ENCODE peak calls at places on chromosomes 6 and 20, in ten cellular contexts. M, F, W, Y, U, Z, C, A, X and G are unnamed samples.

GRCh38 chr6:12033770-12034169 is 21.7 kb downstream of the HIVEP1 start:
- DNase-seq in Z (no peak), U (no peak), Y (no peak), F (no peak), X (no peak), C (no peak), W (no peak), A (no peak), M (no peak), G (peak; percentile 26)

GRCh38 chr6:56292505-56293181 is 45.3 kb upstream of the COL21A1 start:
- DNase-seq in X (no peak), M (peak; percentile 76), C (no peak), U (no peak), W (no peak), Z (peak; percentile 9), A (no peak), Y (no peak), F (peak; percentile 35), G (peak; percentile 40)

GRCh38 chr6:82385961-82386360 is 22.3 kb downstream of the TPBG start:
- DNase-seq in F (no peak), Z (no peak), W (no peak), U (no peak), A (no peak), X (no peak), M (no peak), C (no peak), Y (no peak), G (peak; percentile 50)

GRCh38 chr20:40562031-40562430 is 127.0 kb downstream of the MAFB start:
- DNase-seq in X (peak; percentile 35), C (no peak), A (peak; percentile 82), W (no peak), F (peak; percentile 49), Y (no peak), Z (peak; percentile 19), U (no peak), M (no peak), G (peak; percentile 63)

GRCh38 chr6:144349690-144350132 is 64.6 kb downstream of the UTRN start:
- DNase-seq in A (no peak), X (no peak), Z (no peak), Y (no peak), M (no peak), C (no peak), F (peak; percentile 27), U (no peak), W (no peak), G (peak; percentile 77)

GRCh38 chr6:22025468-22026159 is 271.2 kb downstream of the PRL start:
- DNase-seq in F (peak; percentile 62), W (no peak), Y (peak; percentile 29), U (no peak), Z (no peak), M (peak; percentile 21), C (no peak), A (no peak), X (no peak), G (no peak)

GRCh38 chr6:105302617-105303128 is 100.2 kb downstream of the PREP start:
- DNase-seq in X (no peak), F (no peak), U (no peak), W (no peak), A (no peak), C (no peak), Z (no peak), Y (no peak), M (no peak), G (no peak)

GRCh38 chr6:35973670-35974222 is 50.7 kb downstream of the SLC26A8 start:
- DNase-seq in Y (no peak), X (no peak), U (peak; percentile 47), A (no peak), C (no peak), F (peak; percentile 22), M (no peak), W (no peak), Z (peak; percentile 41), G (peak; percentile 62)

GRCh38 chr6:37486440-37486839 is 13.3 kb downstream of the CCDC167 start:
- DNase-seq in C (peak; percentile 15), Y (no peak), F (no peak), X (no peak), U (no peak), W (no peak), M (no peak), A (no peak), Z (no peak), G (no peak)

GRCh38 chr6:168037856-168038255 is 40.4 kb downstream of the KIF25 start:
- DNase-seq in X (no peak), C (no peak), Y (no peak), F (no peak), M (no peak), U (no peak), A (no peak), W (no peak), Z (no peak), G (peak; percentile 69)

GRCh38 chr6:7561153-7561964 is 19.9 kb downstream of the DSP start:
- DNase-seq in F (no peak), M (peak; percentile 50), U (peak; percentile 84), Z (peak; percentile 83), C (peak; percentile 90), Y (no peak), X (no peak), W (peak; percentile 85), A (no peak), G (no peak)

GRCh38 chr6:87908978-87909802 is 138.5 kb upstream of the SPACA1 start:
- DNase-seq in M (no peak), A (no peak), C (no peak), F (no peak), X (no peak), U (no peak), Z (no peak), Y (peak; percentile 3), W (no peak), G (no peak)
- H3K27me3 ChIP-seq in M (no peaks in the 10 kb centered on the region), A (no peaks in the 10 kb centered on the region), C (no peaks in the 10 kb centered on the region), F (peaks cover 4% of the 10 kb centered on the region), X (no peaks in the 10 kb centered on the region), U (no peaks in the 10 kb centered on the region), Z (no peaks in the 10 kb centered on the region), Y (no peaks in the 10 kb centered on the region), W (no peaks in the 10 kb centered on the region), G (no peaks in the 10 kb centered on the region)

GRCh38 chr20:62762376-62762775 is 33.9 kb upstream of the MRGBP start:
- DNase-seq in C (no peak), A (peak; percentile 39), M (no peak), U (no peak), Z (no peak), Y (no peak), F (no peak), X (no peak), W (no peak), G (no peak)

GRCh38 chr20:62761759-62762131 is 34.5 kb upstream of the MRGBP start:
- DNase-seq in Y (no peak), A (peak; percentile 34), C (peak; percentile 32), W (no peak), F (no peak), M (no peak), X (no peak), U (no peak), Z (no peak), G (no peak)

GRCh38 chr20:62764156-62764935 is 31.9 kb upstream of the MRGBP start:
- DNase-seq in A (peak; percentile 76), W (no peak), U (peak; percentile 9), X (no peak), Z (no peak), C (peak; percentile 65), F (peak; percentile 47), M (no peak), Y (no peak), G (no peak)

GRCh38 chr20:62763404-62763803 is 32.9 kb upstream of the MRGBP start:
- DNase-seq in C (no peak), U (no peak), A (no peak), M (no peak), Y (no peak), X (no peak), W (no peak), F (no peak), Z (no peak), G (no peak)

GRCh38 chr20:62762801-62763368 is 33.4 kb upstream of the MRGBP start:
- DNase-seq in M (no peak), U (no peak), X (no peak), W (no peak), Z (no peak), F (no peak), A (peak; percentile 69), C (peak; percentile 57), Y (no peak), G (no peak)
- H3K27me3 ChIP-seq in M (no peaks in the 10 kb centered on the region), U (no peaks in the 10 kb centered on the region), X (no peaks in the 10 kb centered on the region), W (peaks cover 6% of the 10 kb centered on the region), Z (peaks cover 23% of the 10 kb centered on the region), F (peaks cover 4% of the 10 kb centered on the region), A (peaks cover 81% of the 10 kb centered on the region), C (no peaks in the 10 kb centered on the region), Y (no peaks in the 10 kb centered on the region), G (peaks cover 5% of the 10 kb centered on the region)

GRCh38 chr20:46171909-46172308 is 53.8 kb downstream of the CD40 start:
- DNase-seq in Z (no peak), A (no peak), U (no peak), M (no peak), X (no peak), W (no peak), Y (no peak), F (no peak), C (no peak), G (no peak)
- H3K27me3 ChIP-seq in Z (peaks cover 60% of the 10 kb centered on the region), A (peaks cover 100% of the 10 kb centered on the region), U (no peaks in the 10 kb centered on the region), M (peaks cover 46% of the 10 kb centered on the region), X (no peaks in the 10 kb centered on the region), W (no peaks in the 10 kb centered on the region), Y (peaks cover 21% of the 10 kb centered on the region), F (peaks cover 11% of the 10 kb centered on the region), C (no peaks in the 10 kb centered on the region), G (peaks cover 94% of the 10 kb centered on the region)

DNA sequence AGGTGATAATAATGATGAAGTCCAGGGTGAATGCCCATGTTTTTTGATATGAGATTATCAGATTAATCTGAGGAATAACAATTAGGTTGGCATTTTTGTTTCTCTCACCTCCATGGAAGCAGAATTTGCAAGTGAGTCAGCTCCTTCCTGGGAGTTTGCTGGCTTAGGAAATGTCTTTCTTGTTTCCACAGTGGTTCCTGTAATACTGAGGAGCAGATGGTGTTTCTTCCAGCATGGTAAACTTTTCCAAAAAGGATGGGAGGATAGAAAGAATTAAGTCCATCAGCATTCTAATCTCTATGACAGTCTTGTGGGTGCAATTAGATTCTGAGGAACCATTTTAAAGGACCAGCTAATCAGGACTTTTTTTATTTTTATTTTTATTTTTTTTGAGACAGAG is 40.5 kb downstream of the SNAP25 start:
- DNase-seq in A (no peak), F (no peak), U (no peak), M (no peak), C (no peak), X (no peak), Z (no peak), Y (no peak), W (no peak), G (no peak)
- H3K27me3 ChIP-seq in A (no peaks in the 10 kb centered on the region), F (no peaks in the 10 kb centered on the region), U (no peaks in the 10 kb centered on the region), M (no peaks in the 10 kb centered on the region), C (no peaks in the 10 kb centered on the region), X (no peaks in the 10 kb centered on the region), Z (no peaks in the 10 kb centered on the region), Y (no peaks in the 10 kb centered on the region), W (no peaks in the 10 kb centered on the region), G (no peaks in the 10 kb centered on the region)